ENCODE peak calls at places on chromosomes 13 and 19, in nine cellular contexts. R, W, E, F, K, G, V, Q and P are unnamed samples.
A peak's percentile ranks its signal among the peaks of the same experiment; 100 is the strongest.

GRCh38 chr19:10006335-10006708 is 4.0 kb downstream of the COL5A3 start:
- DNase-seq in E (no peak), F (no peak), K (no peak), W (no peak), G (no peak), R (no peak), V (no peak), Q (peak; percentile 78), P (no peak)

GRCh38 chr13:97749174-97749573 is 204.3 kb upstream of the IPO5 start:
- DNase-seq in R (no peak), Q (no peak), K (peak; percentile 49), E (no peak), W (peak; percentile 12), G (no peak), V (no peak), F (peak; percentile 85), P (no peak)

GRCh38 chr13:54852831-54853230 is 1824.2 kb downstream of the OLFM4 start:
- DNase-seq in R (no peak), W (no peak), E (no peak), Q (no peak), G (no peak), F (peak; percentile 3), K (peak; percentile 0), V (no peak), P (no peak)

GRCh38 chr13:49046002-49046401 is 70.3 kb downstream of the FNDC3A start:
- DNase-seq in E (no peak), Q (no peak), F (no peak), R (no peak), G (no peak), V (no peak), W (no peak), K (no peak), P (no peak)

GRCh38 chr19:23415561-23416191 is 20.4 kb upstream of the ZNF91 start:
- DNase-seq in R (no peak), Q (peak; percentile 63), F (peak; percentile 12), K (no peak), W (no peak), G (peak; percentile 14), V (no peak), E (no peak), P (no peak)

GRCh38 chr19:44635581-44636438 is 7.9 kb upstream of the PVR start:
- DNase-seq in K (no peak), G (no peak), F (peak; percentile 46), V (no peak), Q (no peak), W (no peak), R (no peak), E (peak; percentile 71), P (no peak)

GRCh38 chr13:84885868-84886267 is 913.4 kb downstream of the SLITRK6 start:
- DNase-seq in Q (no peak), W (no peak), V (no peak), R (no peak), K (no peak), F (no peak), E (no peak), G (no peak), P (no peak)

GRCh38 chr13:76210262-76210661 is 574.1 kb downstream of the LMO7 start:
- DNase-seq in E (no peak), Q (peak; percentile 72), F (peak; percentile 72), V (no peak), G (no peak), W (no peak), K (no peak), R (no peak), P (no peak)

GRCh38 chr13:93004919-93005318 is 221.7 kb upstream of the GPC6 start:
- DNase-seq in W (no peak), K (peak; percentile 0), E (no peak), F (peak; percentile 20), G (no peak), V (no peak), Q (no peak), R (no peak), P (no peak)

GRCh38 chr19:14030997-14031718 is 404 bp upstream of the IL27RA start:
- DNase-seq in E (no peak), K (no peak), G (no peak), R (no peak), Q (peak; percentile 42), F (no peak), W (no peak), V (no peak), P (no peak)

GRCh38 chr19:32233091-32233490 is 112.3 kb upstream of the ZNF507 start:
- DNase-seq in F (no peak), E (no peak), V (no peak), W (no peak), R (no peak), K (no peak), G (no peak), Q (no peak), P (no peak)

GRCh38 chr19:48258350-48258749 is 2.6 kb upstream of the CARD8 start:
- DNase-seq in V (no peak), G (peak; percentile 30), K (no peak), E (no peak), R (no peak), W (peak; percentile 80), F (peak; percentile 16), Q (no peak), P (no peak)

GRCh38 chr19:14418743-14419037 is 451 bp downstream of the DDX39A start:
- DNase-seq in K (no peak), R (no peak), E (no peak), Q (no peak), G (no peak), V (no peak), F (peak; percentile 5), W (no peak), P (no peak)

GRCh38 chr19:6856749-6857372 is 30.5 kb upstream of the ADGRE1 start:
- DNase-seq in R (no peak), G (no peak), F (no peak), E (no peak), V (no peak), W (no peak), K (no peak), Q (no peak), P (no peak)

GRCh38 chr19:8194528-8195275 is 14.5 kb upstream of the CERS4 start:
- DNase-seq in W (no peak), E (no peak), R (no peak), K (no peak), V (no peak), F (no peak), Q (peak; percentile 66), G (peak; percentile 53), P (no peak)

GRCh38 chr19:16025108-16026101 is 50.9 kb upstream of the TPM4 start:
- DNase-seq in F (peak; percentile 29), W (peak; percentile 49), E (peak; percentile 36), K (peak; percentile 60), R (peak; percentile 16), V (no peak), G (no peak), Q (no peak), P (no peak)